ENCODE peak calls at places on chromosomes 7 and 10, in five cellular contexts. X is ovary, Y is upper lobe of right lung, H is dorsolateral prefrontal cortex, R is KBM-7. O is an unnamed sample.

GRCh38 chr7:66699998-66700397 is 40.5 kb upstream of the RABGEF1 start:
- DNase-seq in X (peak; percentile 81), Y (no peak), H (no peak), R (no peak), O (no peak)

GRCh38 chr10:48383393-48383792 is 76.9 kb downstream of the MAPK8 start:
- DNase-seq in X (no peak), Y (no peak), H (no peak), R (no peak), O (no peak)

GRCh38 chr7:76428149-76428823 is 3.5 kb downstream of the ZP3 start:
- DNase-seq in X (no peak), Y (no peak), H (no peak), R (no peak), O (no peak)

GRCh38 chr7:25862254-25862992 is 289.6 kb upstream of the NFE2L3 start:
- DNase-seq in X (peak; percentile 87), Y (peak; percentile 90), H (peak; percentile 23), R (peak; percentile 100), O (no peak)

GRCh38 chr7:6170571-6171531 is 101.6 kb downstream of the CYTH3 start:
- DNase-seq in X (no peak), Y (no peak), H (no peak), R (no peak), O (no peak)

GRCh38 chr7:106793015-106793651 is 71.9 kb upstream of the PIK3CG start:
- DNase-seq in X (no peak), Y (no peak), H (no peak), R (peak; percentile 28), O (no peak)

GRCh38 chr7:47347346-47347745 is 234.6 kb downstream of the TNS3 start:
- DNase-seq in X (no peak), Y (no peak), H (no peak), R (no peak), O (no peak)

GRCh38 chr10:49106451-49106850 is 8.9 kb downstream of the VSTM4 start:
- DNase-seq in X (peak; percentile 65), Y (no peak), H (no peak), R (no peak), O (no peak)

GRCh38 chr7:143390773-143391114 is 9.6 kb downstream of the ZYX start:
- DNase-seq in X (no peak), Y (no peak), H (no peak), R (no peak), O (no peak)

GRCh38 chr10:110141185-110141584 is 66.2 kb upstream of the MXI1 start:
- DNase-seq in X (no peak), Y (no peak), H (no peak), R (peak; percentile 83), O (peak; percentile 96)

GRCh38 chr7:92813390-92814024 is 22.9 kb downstream of the CDK6 start:
- DNase-seq in X (no peak), Y (no peak), H (no peak), R (no peak), O (no peak)

GRCh38 chr7:107494910-107495309 is 25.1 kb downstream of the GPR22 start:
- DNase-seq in X (no peak), Y (no peak), H (no peak), R (no peak), O (no peak)

GRCh38 chr7:133109816-133110215 is 27.9 kb upstream of the CHCHD3 start:
- DNase-seq in X (no peak), Y (no peak), H (no peak), R (no peak), O (no peak)

GRCh38 chr7:38973760-38974159 is 3.9 kb upstream of the POU6F2 start:
- DNase-seq in X (no peak), Y (no peak), H (no peak), R (no peak), O (no peak)

GRCh38 chr10:133295426-133296320 is 13.0 kb downstream of the TUBGCP2 start:
- DNase-seq in X (no peak), Y (no peak), H (no peak), R (no peak), O (no peak)

GRCh38 chr7:111929258-111929657 is 276.9 kb downstream of the DOCK4 start:
- DNase-seq in X (no peak), Y (no peak), H (no peak), R (no peak), O (no peak)

GRCh38 chr10:123926401-123927264 is 35.0 kb upstream of the CPXM2 start:
- DNase-seq in X (no peak), Y (no peak), H (no peak), R (no peak), O (no peak)

GRCh38 chr7:135970682-135971365 is 6.3 kb downstream of the MTPN start:
- DNase-seq in X (no peak), Y (no peak), H (no peak), R (peak; percentile 90), O (peak; percentile 91)

GRCh38 chr7:471191-471865 is 48.3 kb downstream of the PDGFA start:
- DNase-seq in X (peak; percentile 38), Y (no peak), H (no peak), R (no peak), O (no peak)

GRCh38 chr10:49161411-49161997 is 26.7 kb downstream of the TMEM273 start:
- DNase-seq in X (no peak), Y (no peak), H (no peak), R (peak; percentile 25), O (no peak)

GRCh38 chr10:35000936-35001335 is 89.2 kb downstream of the CUL2 start:
- DNase-seq in X (no peak), Y (no peak), H (no peak), R (no peak), O (no peak)

GRCh38 chr7:158657189-158657746 is 47.3 kb downstream of the NCAPG2 start:
- DNase-seq in X (no peak), Y (no peak), H (no peak), R (no peak), O (no peak)

GRCh38 chr7:90988996-90989765 is 275.1 kb upstream of the FZD1 start:
- DNase-seq in X (no peak), Y (no peak), H (no peak), R (no peak), O (no peak)

GRCh38 chr7:27150568-27151340 is 1.6 kb downstream of the HOXA3 start:
- DNase-seq in X (peak; percentile 78), Y (peak; percentile 86), H (no peak), R (peak; percentile 92), O (no peak)

GRCh38 chr10:110260746-110261477 is 43.8 kb downstream of the SMNDC1 start:
- DNase-seq in X (no peak), Y (no peak), H (no peak), R (no peak), O (no peak)

GRCh38 chr7:151398446-151399304 is 11.2 kb downstream of the WDR86 start:
- DNase-seq in X (no peak), Y (peak; percentile 44), H (no peak), R (no peak), O (no peak)

O was measured in GF-D8.